ENCODE peak calls at places on chromosomes 5 and 9, in eight cellular contexts. One of them, this sample, is unnamed.

GRCh38 chr5:92795633-92796032 is 785.4 kb downstream of the NR2F1-AS1 start:
- DNase-seq in KG1: no peak
- DNase-seq in hypothalamus: no peak
- DNase-seq in type B pancreatic cell: no peak
- DNase-seq in left colon: no peak
- DNase-seq in stimulated activated CD4-positive, alpha-beta T cell treated with anti-CD3 and anti-CD28 coated beads, Interleukin-2, amount 100 ng/mL, for 4 hours: no peak
- DNase-seq in cardiac septum: no peak
- DNase-seq in ELF-1: peak
- DNase-seq in this sample: no peak

GRCh38 chr9:112135706-112136105 is 39.4 kb downstream of the SUSD1 start:
- DNase-seq in ELF-1: no peak
- DNase-seq in cardiac septum: no peak
- DNase-seq in KG1: no peak
- DNase-seq in left colon: no peak
- DNase-seq in type B pancreatic cell: no peak
- DNase-seq in hypothalamus: no peak
- DNase-seq in stimulated activated CD4-positive, alpha-beta T cell treated with anti-CD3 and anti-CD28 coated beads, Interleukin-2, amount 100 ng/mL, for 4 hours: no peak
- DNase-seq in this sample: no peak

GRCh38 chr5:15717002-15717401 is 217.0 kb downstream of the FBXL7 start:
- DNase-seq in cardiac septum: no peak
- DNase-seq in type B pancreatic cell: no peak
- DNase-seq in KG1: no peak
- DNase-seq in left colon: no peak
- DNase-seq in ELF-1: peak
- DNase-seq in stimulated activated CD4-positive, alpha-beta T cell treated with anti-CD3 and anti-CD28 coated beads, Interleukin-2, amount 100 ng/mL, for 4 hours: no peak
- DNase-seq in hypothalamus: no peak
- DNase-seq in this sample: no peak

GRCh38 chr5:170267431-170268152 is 30.0 kb downstream of the LCP2 start:
- DNase-seq in hypothalamus: peak
- DNase-seq in cardiac septum: no peak
- DNase-seq in stimulated activated CD4-positive, alpha-beta T cell treated with anti-CD3 and anti-CD28 coated beads, Interleukin-2, amount 100 ng/mL, for 4 hours: peak
- DNase-seq in type B pancreatic cell: peak
- DNase-seq in left colon: peak
- DNase-seq in KG1: peak
- DNase-seq in ELF-1: peak
- DNase-seq in this sample: peak

GRCh38 chr9:75238311-75238976 is 150.1 kb downstream of the OSTF1 start:
- DNase-seq in type B pancreatic cell: no peak
- DNase-seq in KG1: peak
- DNase-seq in cardiac septum: no peak
- DNase-seq in left colon: peak
- DNase-seq in stimulated activated CD4-positive, alpha-beta T cell treated with anti-CD3 and anti-CD28 coated beads, Interleukin-2, amount 100 ng/mL, for 4 hours: peak
- DNase-seq in hypothalamus: no peak
- DNase-seq in ELF-1: peak
- DNase-seq in this sample: no peak

GRCh38 chr9:117723986-117724654 is 19.9 kb downstream of the TLR4 start:
- DNase-seq in stimulated activated CD4-positive, alpha-beta T cell treated with anti-CD3 and anti-CD28 coated beads, Interleukin-2, amount 100 ng/mL, for 4 hours: no peak
- DNase-seq in KG1: no peak
- DNase-seq in left colon: peak
- DNase-seq in type B pancreatic cell: no peak
- DNase-seq in cardiac septum: no peak
- DNase-seq in ELF-1: no peak
- DNase-seq in hypothalamus: no peak
- DNase-seq in this sample: no peak

GRCh38 chr9:35076848-35077247 is 2.9 kb downstream of the FANCG start:
- DNase-seq in stimulated activated CD4-positive, alpha-beta T cell treated with anti-CD3 and anti-CD28 coated beads, Interleukin-2, amount 100 ng/mL, for 4 hours: no peak
- DNase-seq in hypothalamus: no peak
- DNase-seq in cardiac septum: no peak
- DNase-seq in KG1: no peak
- DNase-seq in left colon: no peak
- DNase-seq in type B pancreatic cell: no peak
- DNase-seq in ELF-1: no peak
- DNase-seq in this sample: no peak

GRCh38 chr5:108655750-108656450 is 91.8 kb upstream of the FER start:
- DNase-seq in hypothalamus: no peak
- DNase-seq in left colon: no peak
- DNase-seq in ELF-1: no peak
- DNase-seq in type B pancreatic cell: no peak
- DNase-seq in stimulated activated CD4-positive, alpha-beta T cell treated with anti-CD3 and anti-CD28 coated beads, Interleukin-2, amount 100 ng/mL, for 4 hours: no peak
- DNase-seq in KG1: no peak
- DNase-seq in cardiac septum: no peak
- DNase-seq in this sample: no peak

GRCh38 chr9:114503009-114503408 is 2.3 kb downstream of the WHRN start:
- DNase-seq in left colon: no peak
- DNase-seq in cardiac septum: no peak
- DNase-seq in stimulated activated CD4-positive, alpha-beta T cell treated with anti-CD3 and anti-CD28 coated beads, Interleukin-2, amount 100 ng/mL, for 4 hours: no peak
- DNase-seq in ELF-1: peak
- DNase-seq in hypothalamus: no peak
- DNase-seq in KG1: no peak
- DNase-seq in type B pancreatic cell: no peak
- DNase-seq in this sample: peak

GRCh38 chr9:123044556-123044955 is 11.1 kb downstream of the GPR21 start:
- DNase-seq in type B pancreatic cell: no peak
- DNase-seq in ELF-1: no peak
- DNase-seq in KG1: no peak
- DNase-seq in hypothalamus: no peak
- DNase-seq in cardiac septum: no peak
- DNase-seq in left colon: no peak
- DNase-seq in stimulated activated CD4-positive, alpha-beta T cell treated with anti-CD3 and anti-CD28 coated beads, Interleukin-2, amount 100 ng/mL, for 4 hours: no peak
- DNase-seq in this sample: no peak

GRCh38 chr5:113389116-113389515 is 45.7 kb downstream of the TSSK1B start:
- DNase-seq in ELF-1: no peak
- DNase-seq in cardiac septum: no peak
- DNase-seq in hypothalamus: no peak
- DNase-seq in left colon: no peak
- DNase-seq in stimulated activated CD4-positive, alpha-beta T cell treated with anti-CD3 and anti-CD28 coated beads, Interleukin-2, amount 100 ng/mL, for 4 hours: no peak
- DNase-seq in KG1: no peak
- DNase-seq in type B pancreatic cell: no peak
- DNase-seq in this sample: no peak

GRCh38 chr9:121601234-121601633 is 50.2 kb upstream of the DAB2IP start:
- DNase-seq in stimulated activated CD4-positive, alpha-beta T cell treated with anti-CD3 and anti-CD28 coated beads, Interleukin-2, amount 100 ng/mL, for 4 hours: no peak
- DNase-seq in type B pancreatic cell: no peak
- DNase-seq in cardiac septum: no peak
- DNase-seq in KG1: no peak
- DNase-seq in ELF-1: no peak
- DNase-seq in left colon: no peak
- DNase-seq in hypothalamus: no peak
- DNase-seq in this sample: no peak

GRCh38 chr5:146233441-146233840 is 30.0 kb downstream of the RBM27 start:
- DNase-seq in stimulated activated CD4-positive, alpha-beta T cell treated with anti-CD3 and anti-CD28 coated beads, Interleukin-2, amount 100 ng/mL, for 4 hours: no peak
- DNase-seq in hypothalamus: no peak
- DNase-seq in cardiac septum: no peak
- DNase-seq in type B pancreatic cell: no peak
- DNase-seq in ELF-1: no peak
- DNase-seq in KG1: no peak
- DNase-seq in left colon: no peak
- DNase-seq in this sample: no peak

GRCh38 chr9:27473135-27473534 is 51.0 kb upstream of the IFNK start:
- DNase-seq in left colon: peak
- DNase-seq in stimulated activated CD4-positive, alpha-beta T cell treated with anti-CD3 and anti-CD28 coated beads, Interleukin-2, amount 100 ng/mL, for 4 hours: no peak
- DNase-seq in ELF-1: no peak
- DNase-seq in hypothalamus: peak
- DNase-seq in cardiac septum: no peak
- DNase-seq in KG1: no peak
- DNase-seq in type B pancreatic cell: no peak
- DNase-seq in this sample: no peak

GRCh38 chr9:37639109-37639748 is 11.5 kb upstream of the FRMPD1 start:
- DNase-seq in type B pancreatic cell: no peak
- DNase-seq in stimulated activated CD4-positive, alpha-beta T cell treated with anti-CD3 and anti-CD28 coated beads, Interleukin-2, amount 100 ng/mL, for 4 hours: no peak
- DNase-seq in ELF-1: no peak
- DNase-seq in KG1: no peak
- DNase-seq in left colon: no peak
- DNase-seq in hypothalamus: no peak
- DNase-seq in cardiac septum: no peak
- DNase-seq in this sample: no peak

GRCh38 chr5:75052461-75053285 is at the start of gene GCNT4:
- DNase-seq in type B pancreatic cell: peak
- DNase-seq in left colon: peak
- DNase-seq in KG1: peak
- DNase-seq in hypothalamus: no peak
- DNase-seq in stimulated activated CD4-positive, alpha-beta T cell treated with anti-CD3 and anti-CD28 coated beads, Interleukin-2, amount 100 ng/mL, for 4 hours: no peak
- DNase-seq in cardiac septum: peak
- DNase-seq in ELF-1: peak
- DNase-seq in this sample: no peak

GRCh38 chr5:154603978-154604679 is 126.1 kb upstream of the HAND1 start:
- DNase-seq in type B pancreatic cell: peak
- DNase-seq in ELF-1: peak
- DNase-seq in KG1: no peak
- DNase-seq in left colon: peak
- DNase-seq in hypothalamus: no peak
- DNase-seq in cardiac septum: no peak
- DNase-seq in stimulated activated CD4-positive, alpha-beta T cell treated with anti-CD3 and anti-CD28 coated beads, Interleukin-2, amount 100 ng/mL, for 4 hours: no peak
- DNase-seq in this sample: no peak

GRCh38 chr9:132546148-132547051 is 36.0 kb upstream of the BARHL1 start:
- DNase-seq in type B pancreatic cell: no peak
- DNase-seq in stimulated activated CD4-positive, alpha-beta T cell treated with anti-CD3 and anti-CD28 coated beads, Interleukin-2, amount 100 ng/mL, for 4 hours: no peak
- DNase-seq in left colon: no peak
- DNase-seq in hypothalamus: no peak
- DNase-seq in cardiac septum: no peak
- DNase-seq in ELF-1: peak
- DNase-seq in KG1: no peak
- DNase-seq in this sample: no peak

GRCh38 chr5:37665272-37665671 is 174.6 kb downstream of the GDNF start:
- DNase-seq in stimulated activated CD4-positive, alpha-beta T cell treated with anti-CD3 and anti-CD28 coated beads, Interleukin-2, amount 100 ng/mL, for 4 hours: no peak
- DNase-seq in hypothalamus: no peak
- DNase-seq in KG1: no peak
- DNase-seq in type B pancreatic cell: no peak
- DNase-seq in ELF-1: no peak
- DNase-seq in left colon: no peak
- DNase-seq in cardiac septum: no peak
- DNase-seq in this sample: no peak

GRCh38 chr9:127779136-127779981 is 893 bp upstream of the SH2D3C start:
- DNase-seq in hypothalamus: no peak
- DNase-seq in type B pancreatic cell: no peak
- DNase-seq in left colon: peak
- DNase-seq in ELF-1: no peak
- DNase-seq in cardiac septum: no peak
- DNase-seq in stimulated activated CD4-positive, alpha-beta T cell treated with anti-CD3 and anti-CD28 coated beads, Interleukin-2, amount 100 ng/mL, for 4 hours: peak
- DNase-seq in KG1: no peak
- DNase-seq in this sample: no peak

GRCh38 chr5:177478711-177479646 is 5.5 kb upstream of the DBN1 start:
- DNase-seq in KG1: peak
- DNase-seq in type B pancreatic cell: no peak
- DNase-seq in stimulated activated CD4-positive, alpha-beta T cell treated with anti-CD3 and anti-CD28 coated beads, Interleukin-2, amount 100 ng/mL, for 4 hours: no peak
- DNase-seq in left colon: peak
- DNase-seq in hypothalamus: no peak
- DNase-seq in ELF-1: no peak
- DNase-seq in cardiac septum: peak
- DNase-seq in this sample: no peak

GRCh38 chr9:107016383-107016782 is 153.4 kb downstream of the ZNF462 start:
- DNase-seq in ELF-1: no peak
- DNase-seq in hypothalamus: no peak
- DNase-seq in left colon: no peak
- DNase-seq in cardiac septum: no peak
- DNase-seq in KG1: no peak
- DNase-seq in type B pancreatic cell: no peak
- DNase-seq in stimulated activated CD4-positive, alpha-beta T cell treated with anti-CD3 and anti-CD28 coated beads, Interleukin-2, amount 100 ng/mL, for 4 hours: no peak
- DNase-seq in this sample: no peak

GRCh38 chr9:13295556-13295955 is 16.1 kb upstream of the MPDZ start:
- DNase-seq in cardiac septum: no peak
- DNase-seq in stimulated activated CD4-positive, alpha-beta T cell treated with anti-CD3 and anti-CD28 coated beads, Interleukin-2, amount 100 ng/mL, for 4 hours: no peak
- DNase-seq in left colon: no peak
- DNase-seq in ELF-1: peak
- DNase-seq in hypothalamus: no peak
- DNase-seq in KG1: no peak
- DNase-seq in type B pancreatic cell: no peak
- DNase-seq in this sample: no peak

GRCh38 chr5:27548415-27548814 is 510.0 kb upstream of the CDH9 start:
- DNase-seq in type B pancreatic cell: no peak
- DNase-seq in stimulated activated CD4-positive, alpha-beta T cell treated with anti-CD3 and anti-CD28 coated beads, Interleukin-2, amount 100 ng/mL, for 4 hours: no peak
- DNase-seq in cardiac septum: no peak
- DNase-seq in hypothalamus: no peak
- DNase-seq in left colon: no peak
- DNase-seq in ELF-1: no peak
- DNase-seq in KG1: no peak
- DNase-seq in this sample: no peak

GRCh38 chr9:86253577-86253976 is 5.9 kb downstream of the C9orf153 start:
- DNase-seq in ELF-1: no peak
- DNase-seq in cardiac septum: no peak
- DNase-seq in hypothalamus: no peak
- DNase-seq in left colon: no peak
- DNase-seq in KG1: no peak
- DNase-seq in stimulated activated CD4-positive, alpha-beta T cell treated with anti-CD3 and anti-CD28 coated beads, Interleukin-2, amount 100 ng/mL, for 4 hours: no peak
- DNase-seq in type B pancreatic cell: no peak
- DNase-seq in this sample: no peak

GRCh38 chr9:103991698-103992097 is 102.4 kb upstream of the SMC2 start:
- DNase-seq in cardiac septum: no peak
- DNase-seq in stimulated activated CD4-positive, alpha-beta T cell treated with anti-CD3 and anti-CD28 coated beads, Interleukin-2, amount 100 ng/mL, for 4 hours: no peak
- DNase-seq in KG1: no peak
- DNase-seq in ELF-1: no peak
- DNase-seq in type B pancreatic cell: no peak
- DNase-seq in left colon: no peak
- DNase-seq in hypothalamus: no peak
- DNase-seq in this sample: no peak